ENCODE peak calls at places on chromosomes 6 and 20, in ten cellular contexts. A, Y, Z, P, J, C, I, K, N and T are unnamed samples.

GRCh38 chr6:51526922-51527321 is 560.5 kb downstream of the PKHD1 start:
- DNase-seq in A (no peak), Y (no peak), Z (no peak), P (no peak), J (no peak), C (no peak), I (no peak), K (no peak), N (no peak), T (no peak)

GRCh38 chr6:15948930-15949900 is 179.7 kb upstream of the MYLIP start:
- DNase-seq in A (no peak), Y (peak), Z (peak), P (no peak), J (no peak), C (no peak), I (no peak), K (no peak), N (no peak), T (no peak)

GRCh38 chr20:47315339-47315662 is 41.2 kb downstream of the ZMYND8 start:
- DNase-seq in A (no peak), Y (no peak), Z (peak), P (no peak), J (no peak), C (no peak), I (no peak), K (no peak), N (peak), T (no peak)

GRCh38 chr6:41648921-41649320 is 10.7 kb downstream of the MDFI start:
- DNase-seq in A (no peak), Y (no peak), Z (no peak), P (no peak), J (no peak), C (no peak), I (no peak), K (no peak), N (no peak), T (no peak)

GRCh38 chr6:46734867-46735719 is at the start of gene PLA2G7:
- DNase-seq in A (no peak), Y (no peak), Z (peak), P (peak), J (no peak), C (no peak), I (no peak), K (no peak), N (no peak), T (peak)

GRCh38 chr20:2871555-2872303 is 1.6 kb upstream of the PTPRA start:
- DNase-seq in A (no peak), Y (no peak), Z (peak), P (no peak), J (no peak), C (no peak), I (no peak), K (no peak), N (no peak), T (no peak)

GRCh38 chr20:36541227-36542018 is at the start of gene MYL9:
- DNase-seq in A (no peak), Y (peak), Z (no peak), P (peak), J (peak), C (peak), I (no peak), K (peak), N (peak), T (peak)

GRCh38 chr20:49344975-49345374 is 67.1 kb upstream of the ZNFX1 start:
- DNase-seq in A (no peak), Y (peak), Z (peak), P (peak), J (peak), C (peak), I (no peak), K (peak), N (peak), T (peak)

GRCh38 chr20:23671479-23671878 is 17.4 kb downstream of the CST4 start:
- DNase-seq in A (no peak), Y (peak), Z (no peak), P (no peak), J (no peak), C (no peak), I (no peak), K (no peak), N (no peak), T (no peak)

GRCh38 chr6:27495386-27496135 is 22.7 kb upstream of the ZNF184 start:
- DNase-seq in A (no peak), Y (no peak), Z (peak), P (no peak), J (no peak), C (peak), I (peak), K (peak), N (peak), T (peak)

GRCh38 chr20:60365063-60365640 is 406.9 kb downstream of the CDH26 start:
- DNase-seq in A (no peak), Y (no peak), Z (no peak), P (no peak), J (no peak), C (no peak), I (no peak), K (no peak), N (no peak), T (no peak)

GRCh38 chr6:47630587-47630986 is 67.8 kb upstream of the ADGRF4 start:
- DNase-seq in A (no peak), Y (no peak), Z (peak), P (no peak), J (no peak), C (no peak), I (no peak), K (no peak), N (no peak), T (no peak)

GRCh38 chr20:64065973-64066341 is 3.0 kb downstream of the TCEA2 start:
- DNase-seq in A (no peak), Y (no peak), Z (no peak), P (no peak), J (no peak), C (peak), I (peak), K (peak), N (peak), T (peak)

GRCh38 chr6:30880563-30881252 is 3.6 kb upstream of the DDR1 start:
- DNase-seq in A (no peak), Y (no peak), Z (peak), P (no peak), J (no peak), C (no peak), I (no peak), K (no peak), N (no peak), T (no peak)

GRCh38 chr6:34242252-34243130 is 5.8 kb downstream of the HMGA1 start:
- DNase-seq in A (no peak), Y (no peak), Z (no peak), P (no peak), J (no peak), C (no peak), I (no peak), K (no peak), N (no peak), T (no peak)

GRCh38 chr20:44720994-44721784 is 6.0 kb downstream of the CCN5 start:
- DNase-seq in A (no peak), Y (peak), Z (no peak), P (peak), J (peak), C (peak), I (no peak), K (peak), N (peak), T (peak)

GRCh38 chr6:7085911-7086310 is 21.9 kb upstream of the RREB1 start:
- DNase-seq in A (no peak), Y (peak), Z (peak), P (peak), J (peak), C (peak), I (no peak), K (peak), N (peak), T (peak)

GRCh38 chr6:157229733-157230132 is 93.6 kb downstream of the TMEM242 start:
- DNase-seq in A (no peak), Y (no peak), Z (peak), P (no peak), J (peak), C (no peak), I (no peak), K (no peak), N (no peak), T (no peak)